ENCODE peak calls at places on chromosomes 6 and 20, in nine cellular contexts. O is tibial artery, H is heart right ventricle, T is foreskin fibroblast, S is NCI-H460, E is hepatocyte, F is mucosa of descending colon, L is glutamatergic neuron, V is NCI-H1694. R is an unnamed sample.

GRCh38 chr6:47787620-47788497 is 6.0 kb downstream of the OPN5 start:
- DNase-seq in O (no peak), H (peak), T (peak), S (peak), E (peak), F (peak), L (peak), V (peak), R (peak)

GRCh38 chr20:2967841-2968240 is 75.6 kb upstream of the GNRH2 start:
- DNase-seq in O (no peak), H (no peak), T (no peak), S (no peak), E (no peak), F (no peak), L (no peak), V (no peak), R (no peak)

GRCh38 chr6:2447318-2447717 is 201.9 kb upstream of the GMDS start:
- DNase-seq in O (no peak), H (no peak), T (no peak), S (no peak), E (peak), F (peak), L (no peak), V (no peak), R (peak)

GRCh38 chr6:137369135-137369534 is 125.1 kb downstream of the OLIG3 start:
- DNase-seq in O (no peak), H (no peak), T (no peak), S (no peak), E (no peak), F (no peak), L (no peak), V (no peak), R (no peak)

GRCh38 chr6:78910611-78911134 is 43.3 kb downstream of the IRAK1BP1 start:
- DNase-seq in O (peak), H (peak), T (no peak), S (no peak), E (peak), F (peak), L (peak), V (no peak), R (peak)

GRCh38 chr6:28643017-28643740 is 117.5 kb downstream of the GPX5 start:
- DNase-seq in O (no peak), H (no peak), T (peak), S (peak), E (peak), F (no peak), L (peak), V (peak), R (peak)

GRCh38 chr6:141700836-141701235 is 431.9 kb upstream of the GJE1 start:
- DNase-seq in O (no peak), H (no peak), T (no peak), S (no peak), E (no peak), F (no peak), L (no peak), V (no peak), R (no peak)

GRCh38 chr6:26064619-26065257 is 22.5 kb upstream of the HFE start:
- DNase-seq in O (no peak), H (no peak), T (no peak), S (peak), E (peak), F (no peak), L (no peak), V (peak), R (peak)

GRCh38 chr6:120005292-120005976 is 655.9 kb upstream of the MAN1A1 start:
- DNase-seq in O (no peak), H (no peak), T (no peak), S (peak), E (no peak), F (no peak), L (no peak), V (no peak), R (peak)